ENCODE peak calls at places on chromosome 5, in four cellular contexts. F is A549, Q is H1, D is HepG2. Z is an unnamed sample.

GRCh38 chr5:41793156-41793770 is 77.0 kb downstream of the OXCT1 start:
- DNase-seq in F (no peak), Q (no peak), D (no peak), Z (no peak)

GRCh38 chr5:53167836-53168235 is 58.3 kb upstream of the MOCS2 start:
- DNase-seq in F (no peak), Q (no peak), D (no peak), Z (no peak)

GRCh38 chr5:134932508-134932907 is 27.6 kb downstream of the PCBD2 start:
- DNase-seq in F (no peak), Q (no peak), D (no peak), Z (no peak)

GRCh38 chr5:77175235-77175634 is 35.2 kb upstream of the PDE8B start:
- DNase-seq in F (no peak), Q (no peak), D (no peak), Z (no peak)

GRCh38 chr5:78797945-78798731 is 149.6 kb upstream of the LHFPL2 start:
- DNase-seq in F (no peak), Q (no peak), D (no peak), Z (no peak)

GRCh38 chr5:119524461-119524860 is 72.2 kb downstream of the HSD17B4 start:
- DNase-seq in F (no peak), Q (no peak), D (peak; percentile 80), Z (no peak)

GRCh38 chr5:54889826-54890225 is 95.6 kb downstream of the ESM1 start:
- DNase-seq in F (no peak), Q (no peak), D (no peak), Z (no peak)

GRCh38 chr5:134543820-134544692 is 18.6 kb downstream of the JADE2 start:
- DNase-seq in F (no peak), Q (no peak), D (no peak), Z (no peak)

GRCh38 chr5:29263836-29264235 is 1929.7 kb upstream of the CDH6 start:
- DNase-seq in F (no peak), Q (no peak), D (no peak), Z (no peak)

GRCh38 chr5:94983861-94984535 is 300.9 kb downstream of the MCTP1 start:
- DNase-seq in F (no peak), Q (no peak), D (no peak), Z (no peak)

GRCh38 chr5:127941646-127942045 is 141.9 kb upstream of the SLC12A2 start:
- DNase-seq in F (no peak), Q (no peak), D (no peak), Z (no peak)

GRCh38 chr5:124662261-124662781 is 84.1 kb downstream of the ZNF608 start:
- DNase-seq in F (peak; percentile 27), Q (no peak), D (no peak), Z (peak; percentile 56)

GRCh38 chr5:133981714-133982113 is 13.3 kb upstream of the C5orf15 start:
- DNase-seq in F (no peak), Q (no peak), D (no peak), Z (no peak)

GRCh38 chr5:111942661-111943401 is 185.8 kb upstream of the NREP start:
- DNase-seq in F (no peak), Q (no peak), D (no peak), Z (no peak)

GRCh38 chr5:68962632-68963484 is 131.0 kb upstream of the SLC30A5 start:
- DNase-seq in F (peak; percentile 70), Q (peak; percentile 29), D (peak; percentile 46), Z (peak; percentile 45)

GRCh38 chr5:108266235-108266634 is 115.7 kb downstream of the FBXL17 start:
- DNase-seq in F (no peak), Q (no peak), D (no peak), Z (no peak)

GRCh38 chr5:61993446-61994017 is 312.5 kb upstream of the KIF2A start:
- DNase-seq in F (no peak), Q (no peak), D (no peak), Z (no peak)

GRCh38 chr5:30505014-30505886 is 688.2 kb upstream of the CDH6 start:
- DNase-seq in F (no peak), Q (no peak), D (peak; percentile 97), Z (no peak)

GRCh38 chr5:15501057-15501791 is 1.2 kb downstream of the FBXL7 start:
- DNase-seq in F (peak; percentile 13), Q (no peak), D (no peak), Z (no peak)

GRCh38 chr5:115393239-115393638 is 96.8 kb upstream of the CCDC112 start:
- DNase-seq in F (no peak), Q (no peak), D (no peak), Z (no peak)

GRCh38 chr5:72328172-72328571 is 8.0 kb downstream of the PTCD2 start:
- DNase-seq in F (no peak), Q (no peak), D (no peak), Z (no peak)

DNA sequence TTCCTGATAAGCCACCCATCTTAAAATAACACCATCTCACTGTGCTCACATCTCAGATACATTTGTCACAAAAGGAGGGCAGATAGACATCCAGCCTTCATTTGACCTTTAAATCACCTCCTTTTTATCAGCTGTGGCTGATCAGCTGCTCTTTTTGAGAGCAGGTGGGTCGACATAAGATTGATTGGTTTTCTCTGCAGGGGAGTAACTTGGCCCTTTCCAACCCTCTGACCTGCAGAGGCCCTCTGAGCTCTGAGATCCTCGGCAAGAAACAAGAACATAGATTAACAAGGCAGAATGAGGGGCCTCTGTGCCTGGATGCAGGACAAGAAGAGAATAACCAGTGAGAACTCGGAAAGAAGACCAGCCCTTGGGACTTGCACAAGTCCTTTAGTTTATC is 33.5 kb upstream of the GLRA1 start:
- DNase-seq in F (no peak), Q (no peak), D (no peak), Z (no peak)
- TF ChIP-seq PHF8 in F (no peak), Q (no peak), D (no peak), Z (no peak)

GRCh38 chr5:75648712-75649111 is 37.5 kb downstream of the ANKDD1B start:
- DNase-seq in F (no peak), Q (no peak), D (peak; percentile 38), Z (peak; percentile 38)
- TF ChIP-seq PHF8 in F (no peak), Q (no peak), D (no peak), Z (no peak)

DNA sequence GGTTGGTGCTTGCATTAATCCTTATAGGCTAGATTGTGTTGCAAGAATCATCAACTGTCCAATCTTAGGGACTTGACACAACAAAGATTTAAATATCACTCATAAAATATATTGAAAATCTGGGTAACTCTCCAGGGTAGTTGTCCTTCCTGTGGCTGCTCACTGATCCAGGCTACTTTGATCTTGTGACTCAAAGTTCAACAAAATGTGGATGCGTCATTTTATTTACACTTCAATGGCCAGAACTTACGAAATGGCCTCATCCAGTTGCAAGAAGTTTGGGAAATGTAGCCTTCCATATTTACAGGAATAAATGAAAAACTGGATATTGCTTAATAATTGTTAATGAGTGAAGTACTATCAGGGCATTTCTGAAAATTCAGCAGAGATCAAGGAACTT is 235.5 kb upstream of the ACTBL2 start:
- DNase-seq in F (peak; percentile 41), Q (no peak), D (peak; percentile 85), Z (no peak)
- TF ChIP-seq PHF8 in F (no peak), Q (no peak), D (no peak), Z (no peak)

GRCh38 chr5:98593418-98593817 is 180.0 kb upstream of the RGMB start:
- DNase-seq in F (no peak), Q (no peak), D (no peak), Z (no peak)
- TF ChIP-seq PHF8 in F (no peak), Q (no peak), D (no peak), Z (no peak)

GRCh38 chr5:149210968-149211495 is 60.6 kb upstream of the AFAP1L1 start:
- DNase-seq in F (no peak), Q (no peak), D (no peak), Z (no peak)
- TF ChIP-seq PHF8 in F (no peak), Q (no peak), D (no peak), Z (no peak)